ENCODE peak calls at places on chromosomes 12 and 14, in ten cellular contexts. D is CD4-positive, CD25-positive, alpha-beta regulatory T cell; Y is PC-9; Q is body of pancreas; F is OCI-LY7; K is CD8-positive, alpha-beta T cell; S is adrenal gland; C is gastrocnemius medialis; R is upper lobe of right lung; B is esophagus squamous epithelium. T is an unnamed sample. For H3K4me1 and H3K36me3, the result is how much of the 10 kb centered on the place peaks cover.

GRCh38 chr14:30855345-30856037 is 18.9 kb upstream of the COCH start:
- DNase-seq in C (no peak), R (no peak), F (no peak), D (no peak), Y (no peak), Q (no peak), K (no peak), S (no peak), B (no peak), T (no peak)

GRCh38 chr14:78220273-78220672 is 50.1 kb downstream of the NRXN3 start:
- DNase-seq in R (no peak), C (no peak), Y (no peak), B (no peak), S (no peak), D (no peak), K (no peak), Q (no peak), F (no peak), T (no peak)

GRCh38 chr14:86296173-86296572 is 766.2 kb downstream of the FLRT2 start:
- DNase-seq in R (no peak), Y (no peak), D (no peak), K (no peak), S (no peak), Q (no peak), C (no peak), F (no peak), B (no peak), T (no peak)

GRCh38 chr12:868722-869121 is 80.8 kb downstream of the RAD52 start:
- DNase-seq in F (no peak), R (no peak), B (no peak), C (no peak), S (no peak), K (no peak), D (no peak), Q (no peak), Y (no peak), T (no peak)

GRCh38 chr14:61537567-61538463 is 157.5 kb upstream of the HIF1A start:
- DNase-seq in C (no peak), B (no peak), Y (peak), S (peak), K (no peak), F (peak), Q (peak), D (no peak), R (no peak), T (peak)

GRCh38 chr12:89664441-89664840 is 44.2 kb downstream of the ATP2B1 start:
- DNase-seq in R (no peak), C (no peak), K (no peak), F (no peak), D (no peak), Q (no peak), B (no peak), Y (no peak), S (no peak), T (no peak)

GRCh38 chr14:22650960-22651521 is 6.9 kb upstream of the OR6J1 start:
- DNase-seq in B (no peak), Y (peak), R (no peak), K (no peak), F (peak), D (no peak), S (no peak), Q (no peak), C (no peak), T (no peak)

GRCh38 chr12:60107992-60108391 is 512.2 kb downstream of the SLC16A7 start:
- DNase-seq in R (no peak), C (no peak), Y (no peak), Q (no peak), S (no peak), B (no peak), D (no peak), K (no peak), F (no peak), T (no peak)

GRCh38 chr12:11836282-11836963 is 186.9 kb downstream of the ETV6 start:
- DNase-seq in K (no peak), C (no peak), F (peak), B (peak), D (no peak), R (peak), S (peak), Q (no peak), Y (no peak), T (peak)

GRCh38 chr12:5232291-5232690 is 188.6 kb downstream of the KCNA5 start:
- DNase-seq in Q (no peak), Y (no peak), S (no peak), F (no peak), K (no peak), C (no peak), B (no peak), R (no peak), D (no peak), T (no peak)

GRCh38 chr12:79547735-79548347 is 142.9 kb downstream of the PAWR start:
- DNase-seq in D (no peak), Q (peak), B (no peak), F (peak), S (peak), Y (peak), K (no peak), R (no peak), C (no peak), T (no peak)

GRCh38 chr12:128825845-128826244 is 2.1 kb upstream of the SLC15A4 start:
- DNase-seq in Y (no peak), K (no peak), F (no peak), D (no peak), C (no peak), S (no peak), Q (no peak), R (no peak), B (no peak), T (no peak)

GRCh38 chr14:54348001-54348611 is 48.7 kb upstream of the CDKN3 start:
- DNase-seq in Q (no peak), F (peak), D (peak), B (no peak), R (no peak), C (no peak), Y (no peak), K (no peak), S (peak), T (no peak)

GRCh38 chr14:55384536-55384935 is 27.1 kb downstream of the ATG14 start:
- DNase-seq in S (no peak), Y (no peak), D (no peak), Q (no peak), K (no peak), C (no peak), B (no peak), R (no peak), F (no peak), T (no peak)

GRCh38 chr12:103590271-103590670 is 3.2 kb downstream of the STAB2 start:
- DNase-seq in C (no peak), F (no peak), R (no peak), Q (no peak), S (no peak), K (no peak), D (no peak), Y (no peak), B (no peak), T (no peak)

GRCh38 chr12:88816201-88816600 is 235.9 kb upstream of the KITLG start:
- DNase-seq in K (no peak), Q (no peak), S (no peak), Y (peak), F (no peak), B (no peak), D (no peak), R (no peak), C (no peak), T (no peak)

GRCh38 chr12:57147641-57147944 is 174 bp upstream of the LRP1-AS start:
- DNase-seq in R (no peak), K (no peak), F (no peak), B (no peak), D (no peak), Q (no peak), Y (no peak), S (no peak), C (no peak), T (no peak)

GRCh38 chr14:21498540-21499526 is 12.3 kb downstream of the METTL3 start:
- DNase-seq in C (no peak), K (no peak), Q (no peak), B (no peak), F (peak), R (no peak), D (peak), Y (no peak), S (peak), T (no peak)

GRCh38 chr14:99602788-99603415 is 1.1 kb downstream of the CCDC85C start:
- DNase-seq in Q (no peak), F (no peak), S (no peak), C (no peak), R (no peak), B (no peak), K (no peak), D (no peak), Y (no peak), T (no peak)

GRCh38 chr14:99603471-99603933 is 505 bp downstream of the CCDC85C start:
- DNase-seq in B (no peak), K (peak), Q (peak), D (peak), R (peak), Y (no peak), C (no peak), F (peak), S (peak), T (peak)

GRCh38 chr14:99605299-99605961 is 1.4 kb upstream of the CCDC85C start:
- DNase-seq in Y (no peak), Q (peak), C (peak), B (no peak), F (peak), S (peak), D (peak), K (peak), R (peak), T (peak)

GRCh38 chr14:99604766-99605298 is 825 bp upstream of the CCDC85C start:
- DNase-seq in S (peak), D (no peak), Q (peak), R (peak), B (no peak), F (peak), Y (no peak), K (no peak), C (no peak), T (no peak)

GRCh38 chr14:99603965-99604765 is at the start of gene CCDC85C:
- DNase-seq in B (peak), D (peak), Q (peak), K (peak), F (peak), S (peak), C (peak), R (peak), Y (peak), T (peak)
- H3K4me1 ChIP-seq in B (under half), D (under half), Q (half or more), K (under half), F (under half), S (under half), C (under half), R (under half), Y (under half), T (under half)

DNA sequence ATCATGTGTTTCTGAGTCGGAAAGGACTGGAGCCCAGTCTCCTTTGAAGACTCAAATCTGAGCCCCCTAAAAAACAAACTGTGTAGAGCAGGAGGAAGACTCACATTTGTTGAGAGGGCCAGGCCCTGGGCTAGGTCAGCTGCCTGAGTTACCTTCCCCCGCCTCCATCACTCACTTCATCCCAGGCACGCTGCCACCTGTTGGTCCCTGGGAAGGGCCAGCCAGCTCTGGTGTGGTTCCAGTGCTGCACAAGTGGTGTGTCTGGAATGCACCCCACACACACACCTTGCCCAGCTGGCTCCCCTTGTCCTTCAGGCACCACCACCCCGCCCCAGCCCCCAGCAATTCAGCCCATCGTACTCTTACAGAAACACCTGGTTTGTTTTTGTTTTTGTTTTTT is 9.0 kb downstream of the MVK start:
- DNase-seq in Y (peak), K (no peak), Q (no peak), D (no peak), F (no peak), C (no peak), R (peak), S (no peak), B (no peak), T (no peak)
- H3K36me3 ChIP-seq in Y (under half), K (under half), Q (under half), D (under half), F (under half), C (under half), R (under half), S (half or more), B (under half), T (half or more)

DNA sequence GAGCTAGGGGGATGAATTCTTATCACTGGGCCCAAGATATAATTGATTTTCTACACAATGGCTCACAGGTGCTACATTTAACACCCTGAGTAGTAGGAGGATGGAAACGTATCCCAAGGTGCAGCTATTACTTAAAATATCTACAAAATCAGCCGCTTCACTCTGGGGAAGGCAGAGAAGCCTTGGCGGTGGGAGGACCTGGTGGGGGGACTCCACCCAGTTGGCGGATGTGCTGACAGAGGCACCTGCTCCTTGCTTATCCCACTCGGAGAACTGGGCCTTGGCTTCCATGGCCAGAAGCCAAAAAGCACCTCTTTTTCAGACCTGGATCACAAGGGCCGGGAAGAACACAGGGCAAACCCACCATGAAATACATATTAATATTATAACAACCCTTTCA is 106.3 kb downstream of the OTX2 start:
- DNase-seq in K (no peak), D (no peak), R (no peak), F (no peak), B (no peak), Y (no peak), Q (no peak), C (no peak), S (no peak), T (no peak)
- H3K27ac ChIP-seq in K (no peak), D (no peak), R (no peak), F (no peak), B (no peak), Y (no peak), Q (no peak), C (no peak), S (no peak), T (no peak)

DNA sequence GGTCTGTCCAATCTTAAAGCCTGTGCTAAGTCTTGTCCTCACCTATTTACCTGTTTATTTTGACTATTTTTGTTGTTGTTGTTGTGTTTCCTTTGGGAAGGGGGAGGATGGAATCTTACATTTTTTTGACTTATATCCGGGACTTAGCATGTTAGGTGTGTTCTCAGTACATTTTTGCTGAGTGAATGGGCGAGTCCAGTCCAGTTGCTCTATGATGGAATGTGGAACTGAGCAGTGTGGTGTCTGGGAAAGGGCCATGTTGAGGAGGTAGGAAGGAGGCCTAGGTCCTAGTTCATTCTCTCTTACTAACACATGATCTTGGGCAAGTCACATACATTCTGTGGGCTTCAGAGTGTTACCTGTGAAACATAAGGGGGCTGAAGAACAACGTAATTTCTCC is 80.9 kb upstream of the SLC38A2 start:
- DNase-seq in R (no peak), Y (no peak), B (no peak), D (no peak), F (no peak), C (no peak), K (no peak), S (no peak), Q (no peak), T (no peak)
- H3K4me1 ChIP-seq in R (under half), Y (half or more), B (under half), D (under half), F (under half), C (under half), K (half or more), S (under half), Q (under half), T (under half)

GRCh38 chr14:95096476-95096875 is 60.9 kb downstream of the DICER1 start:
- DNase-seq in K (no peak), C (no peak), Q (no peak), Y (no peak), B (no peak), S (no peak), D (no peak), F (no peak), R (no peak), T (no peak)
- H3K36me3 ChIP-seq in K (under half), C (under half), Q (under half), Y (under half), B (under half), S (under half), D (half or more), F (half or more), R (half or more), T (under half)

T was measured in Peyer's patch.